ENCODE peak calls at places on chromosomes 7 and 10, in ten cellular contexts. R is cardiac fibroblast; V is posterior vena cava; D is stimulated activated CD4-positive, alpha-beta T cell treated with anti-CD3 and anti-CD28 coated beads, Interleukin-2, amount 100 ng/mL, for 48 hours; X is WTC11; Y is CD4-positive, alpha-beta memory T cell; S is ACHN; Q is activated CD4-positive, alpha-beta T cell treated with anti-CD3 and anti-CD28 coated beads for 24 hours; W is T follicular helper cell; U is colonic mucosa. Z is an unnamed sample.

GRCh38 chr7:84187813-84188212 is 6.8 kb downstream of the SEMA3A start:
- DNase-seq in R (peak; percentile 39), V (no peak), D (no peak), X (no peak), Y (no peak), S (peak; percentile 20), Q (no peak), W (no peak), U (no peak), Z (no peak)

GRCh38 chr7:155762639-155763038 is 49.6 kb downstream of the SHH start:
- DNase-seq in R (no peak), V (no peak), D (no peak), X (no peak), Y (no peak), S (no peak), Q (no peak), W (no peak), U (no peak), Z (no peak)

GRCh38 chr7:106813705-106814305 is 51.3 kb upstream of the PIK3CG start:
- DNase-seq in R (no peak), V (no peak), D (no peak), X (no peak), Y (no peak), S (no peak), Q (no peak), W (no peak), U (no peak), Z (no peak)

GRCh38 chr7:139539231-139539630 is 15.7 kb downstream of the CLEC2L start:
- DNase-seq in R (no peak), V (no peak), D (no peak), X (no peak), Y (no peak), S (no peak), Q (no peak), W (no peak), U (no peak), Z (no peak)

GRCh38 chr10:92567952-92568600 is 5.8 kb downstream of the IDE start:
- DNase-seq in R (peak; percentile 75), V (no peak), D (no peak), X (no peak), Y (no peak), S (peak; percentile 69), Q (no peak), W (no peak), U (no peak), Z (no peak)

GRCh38 chr7:55574062-55574717 is 1.9 kb upstream of the VOPP1 start:
- DNase-seq in R (peak; percentile 44), V (no peak), D (no peak), X (no peak), Y (peak; percentile 78), S (no peak), Q (no peak), W (peak; percentile 39), U (no peak), Z (peak; percentile 66)

GRCh38 chr7:113809591-113809990 is 109.2 kb downstream of the PPP1R3A start:
- DNase-seq in R (no peak), V (no peak), D (no peak), X (no peak), Y (no peak), S (no peak), Q (no peak), W (no peak), U (no peak), Z (no peak)

GRCh38 chr10:2282194-2282593 is 544.9 kb upstream of the ADARB2 start:
- DNase-seq in R (no peak), V (no peak), D (no peak), X (no peak), Y (no peak), S (no peak), Q (no peak), W (no peak), U (no peak), Z (no peak)

GRCh38 chr7:73423519-73424485 is 9.8 kb upstream of the FZD9 start:
- DNase-seq in R (no peak), V (no peak), D (no peak), X (peak; percentile 59), Y (no peak), S (no peak), Q (no peak), W (no peak), U (no peak), Z (no peak)

GRCh38 chr10:71393841-71394475 is 2.8 kb upstream of the CDH23 start:
- DNase-seq in R (no peak), V (peak; percentile 60), D (no peak), X (no peak), Y (no peak), S (no peak), Q (no peak), W (no peak), U (no peak), Z (no peak)

GRCh38 chr7:4246536-4246935 is 435.6 kb upstream of the FOXK1 start:
- DNase-seq in R (no peak), V (peak; percentile 60), D (no peak), X (no peak), Y (no peak), S (no peak), Q (no peak), W (no peak), U (no peak), Z (no peak)

GRCh38 chr10:68470300-68470699 is 1.5 kb downstream of the DNA2 start:
- DNase-seq in R (no peak), V (no peak), D (no peak), X (no peak), Y (no peak), S (no peak), Q (no peak), W (no peak), U (no peak), Z (no peak)

GRCh38 chr7:55965805-55966421 is 1.5 kb downstream of the NIPSNAP2 start:
- DNase-seq in R (no peak), V (no peak), D (no peak), X (no peak), Y (no peak), S (no peak), Q (no peak), W (no peak), U (no peak), Z (no peak)

GRCh38 chr10:24415455-24416169 is 206.7 kb downstream of the KIAA1217 start:
- DNase-seq in R (peak; percentile 58), V (peak; percentile 94), D (no peak), X (peak; percentile 12), Y (no peak), S (no peak), Q (no peak), W (no peak), U (peak; percentile 91), Z (no peak)

GRCh38 chr10:114025610-114026130 is 18.0 kb upstream of the ADRB1 start:
- DNase-seq in R (no peak), V (no peak), D (no peak), X (no peak), Y (no peak), S (no peak), Q (no peak), W (no peak), U (no peak), Z (no peak)